ENCODE peak calls at places on chromosomes 1 and 21, in eight cellular contexts. One of them, this sample, is unnamed.

GRCh38 chr1:151800830-151801229 is 4.4 kb downstream of the LINGO4 start:
- DNase-seq in NCI-H2081 treated with DMSO at 0.1 percent for 48 hours: no peak
- DNase-seq in GM23248: no peak
- DNase-seq in stimulated activated CD4-positive, alpha-beta T cell treated with anti-CD3 and anti-CD28 coated beads, TNF-alpha, amount 100 ng/mL, for 4 hours: no peak
- DNase-seq in germinal center: no peak
- DNase-seq in glutamatergic neuron: no peak
- DNase-seq in heart left ventricle: no peak
- DNase-seq in smooth muscle cell of the brain vasculature: no peak
- DNase-seq in this sample: no peak

GRCh38 chr1:229420765-229421164 is 13.1 kb downstream of the ACTA1 start:
- DNase-seq in NCI-H2081 treated with DMSO at 0.1 percent for 48 hours: no peak
- DNase-seq in GM23248: no peak
- DNase-seq in stimulated activated CD4-positive, alpha-beta T cell treated with anti-CD3 and anti-CD28 coated beads, TNF-alpha, amount 100 ng/mL, for 4 hours: no peak
- DNase-seq in germinal center: no peak
- DNase-seq in glutamatergic neuron: no peak
- DNase-seq in heart left ventricle: no peak
- DNase-seq in smooth muscle cell of the brain vasculature: no peak
- DNase-seq in this sample: peak

GRCh38 chr1:69058454-69058853 is 509.3 kb upstream of the LRRC7 start:
- DNase-seq in NCI-H2081 treated with DMSO at 0.1 percent for 48 hours: no peak
- DNase-seq in GM23248: no peak
- DNase-seq in stimulated activated CD4-positive, alpha-beta T cell treated with anti-CD3 and anti-CD28 coated beads, TNF-alpha, amount 100 ng/mL, for 4 hours: no peak
- DNase-seq in germinal center: no peak
- DNase-seq in glutamatergic neuron: no peak
- DNase-seq in heart left ventricle: no peak
- DNase-seq in smooth muscle cell of the brain vasculature: no peak
- DNase-seq in this sample: no peak

GRCh38 chr1:161998811-161999210 is 24.9 kb downstream of the OLFML2B start:
- DNase-seq in NCI-H2081 treated with DMSO at 0.1 percent for 48 hours: no peak
- DNase-seq in GM23248: no peak
- DNase-seq in stimulated activated CD4-positive, alpha-beta T cell treated with anti-CD3 and anti-CD28 coated beads, TNF-alpha, amount 100 ng/mL, for 4 hours: no peak
- DNase-seq in germinal center: no peak
- DNase-seq in glutamatergic neuron: no peak
- DNase-seq in heart left ventricle: no peak
- DNase-seq in smooth muscle cell of the brain vasculature: no peak
- DNase-seq in this sample: no peak

GRCh38 chr1:33295450-33296081 is 25.3 kb downstream of the A3GALT2 start:
- DNase-seq in NCI-H2081 treated with DMSO at 0.1 percent for 48 hours: no peak
- DNase-seq in GM23248: peak
- DNase-seq in stimulated activated CD4-positive, alpha-beta T cell treated with anti-CD3 and anti-CD28 coated beads, TNF-alpha, amount 100 ng/mL, for 4 hours: peak
- DNase-seq in germinal center: peak
- DNase-seq in glutamatergic neuron: peak
- DNase-seq in heart left ventricle: peak
- DNase-seq in smooth muscle cell of the brain vasculature: peak
- DNase-seq in this sample: peak

GRCh38 chr1:68237040-68237439 is 4.7 kb upstream of the WLS start:
- DNase-seq in NCI-H2081 treated with DMSO at 0.1 percent for 48 hours: no peak
- DNase-seq in GM23248: no peak
- DNase-seq in stimulated activated CD4-positive, alpha-beta T cell treated with anti-CD3 and anti-CD28 coated beads, TNF-alpha, amount 100 ng/mL, for 4 hours: no peak
- DNase-seq in germinal center: no peak
- DNase-seq in glutamatergic neuron: no peak
- DNase-seq in heart left ventricle: no peak
- DNase-seq in smooth muscle cell of the brain vasculature: no peak
- DNase-seq in this sample: no peak

GRCh38 chr1:198086051-198086745 is 70.6 kb upstream of the NEK7 start:
- DNase-seq in NCI-H2081 treated with DMSO at 0.1 percent for 48 hours: no peak
- DNase-seq in GM23248: no peak
- DNase-seq in stimulated activated CD4-positive, alpha-beta T cell treated with anti-CD3 and anti-CD28 coated beads, TNF-alpha, amount 100 ng/mL, for 4 hours: no peak
- DNase-seq in germinal center: no peak
- DNase-seq in glutamatergic neuron: no peak
- DNase-seq in heart left ventricle: no peak
- DNase-seq in smooth muscle cell of the brain vasculature: no peak
- DNase-seq in this sample: no peak

GRCh38 chr1:185719021-185719420 is 15.2 kb upstream of the HMCN1 start:
- DNase-seq in NCI-H2081 treated with DMSO at 0.1 percent for 48 hours: no peak
- DNase-seq in GM23248: peak
- DNase-seq in stimulated activated CD4-positive, alpha-beta T cell treated with anti-CD3 and anti-CD28 coated beads, TNF-alpha, amount 100 ng/mL, for 4 hours: no peak
- DNase-seq in germinal center: no peak
- DNase-seq in glutamatergic neuron: peak
- DNase-seq in heart left ventricle: peak
- DNase-seq in smooth muscle cell of the brain vasculature: peak
- DNase-seq in this sample: no peak

GRCh38 chr1:12810691-12811408 is 19.7 kb downstream of the PRAMEF1 start:
- DNase-seq in NCI-H2081 treated with DMSO at 0.1 percent for 48 hours: no peak
- DNase-seq in GM23248: peak
- DNase-seq in stimulated activated CD4-positive, alpha-beta T cell treated with anti-CD3 and anti-CD28 coated beads, TNF-alpha, amount 100 ng/mL, for 4 hours: no peak
- DNase-seq in germinal center: no peak
- DNase-seq in glutamatergic neuron: no peak
- DNase-seq in heart left ventricle: no peak
- DNase-seq in smooth muscle cell of the brain vasculature: no peak
- DNase-seq in this sample: no peak

GRCh38 chr1:65147424-65148177 is 402 bp upstream of the AK4 start:
- DNase-seq in NCI-H2081 treated with DMSO at 0.1 percent for 48 hours: no peak
- DNase-seq in GM23248: peak
- DNase-seq in stimulated activated CD4-positive, alpha-beta T cell treated with anti-CD3 and anti-CD28 coated beads, TNF-alpha, amount 100 ng/mL, for 4 hours: no peak
- DNase-seq in germinal center: peak
- DNase-seq in glutamatergic neuron: peak
- DNase-seq in heart left ventricle: peak
- DNase-seq in smooth muscle cell of the brain vasculature: no peak
- DNase-seq in this sample: peak

GRCh38 chr1:195745170-195746009 is 862.9 kb downstream of the KCNT2 start:
- DNase-seq in NCI-H2081 treated with DMSO at 0.1 percent for 48 hours: peak
- DNase-seq in GM23248: peak
- DNase-seq in stimulated activated CD4-positive, alpha-beta T cell treated with anti-CD3 and anti-CD28 coated beads, TNF-alpha, amount 100 ng/mL, for 4 hours: no peak
- DNase-seq in germinal center: no peak
- DNase-seq in glutamatergic neuron: no peak
- DNase-seq in heart left ventricle: no peak
- DNase-seq in smooth muscle cell of the brain vasculature: no peak
- DNase-seq in this sample: peak

GRCh38 chr21:41975391-41976272 is 21.8 kb upstream of the C2CD2 start:
- DNase-seq in NCI-H2081 treated with DMSO at 0.1 percent for 48 hours: no peak
- DNase-seq in GM23248: peak
- DNase-seq in stimulated activated CD4-positive, alpha-beta T cell treated with anti-CD3 and anti-CD28 coated beads, TNF-alpha, amount 100 ng/mL, for 4 hours: no peak
- DNase-seq in germinal center: no peak
- DNase-seq in glutamatergic neuron: no peak
- DNase-seq in heart left ventricle: no peak
- DNase-seq in smooth muscle cell of the brain vasculature: no peak
- DNase-seq in this sample: no peak

GRCh38 chr1:204975568-204976235 is 67.3 kb upstream of the CNTN2 start:
- DNase-seq in NCI-H2081 treated with DMSO at 0.1 percent for 48 hours: no peak
- DNase-seq in GM23248: peak
- DNase-seq in stimulated activated CD4-positive, alpha-beta T cell treated with anti-CD3 and anti-CD28 coated beads, TNF-alpha, amount 100 ng/mL, for 4 hours: peak
- DNase-seq in germinal center: peak
- DNase-seq in glutamatergic neuron: peak
- DNase-seq in heart left ventricle: no peak
- DNase-seq in smooth muscle cell of the brain vasculature: peak
- DNase-seq in this sample: no peak

GRCh38 chr1:205610036-205610435 is 21.8 kb downstream of the ELK4 start:
- DNase-seq in NCI-H2081 treated with DMSO at 0.1 percent for 48 hours: no peak
- DNase-seq in GM23248: peak
- DNase-seq in stimulated activated CD4-positive, alpha-beta T cell treated with anti-CD3 and anti-CD28 coated beads, TNF-alpha, amount 100 ng/mL, for 4 hours: no peak
- DNase-seq in germinal center: no peak
- DNase-seq in glutamatergic neuron: no peak
- DNase-seq in heart left ventricle: no peak
- DNase-seq in smooth muscle cell of the brain vasculature: no peak
- DNase-seq in this sample: no peak

GRCh38 chr1:12433323-12434053 is 184.5 kb downstream of the DHRS3 start:
- DNase-seq in NCI-H2081 treated with DMSO at 0.1 percent for 48 hours: no peak
- DNase-seq in GM23248: no peak
- DNase-seq in stimulated activated CD4-positive, alpha-beta T cell treated with anti-CD3 and anti-CD28 coated beads, TNF-alpha, amount 100 ng/mL, for 4 hours: no peak
- DNase-seq in germinal center: no peak
- DNase-seq in glutamatergic neuron: peak
- DNase-seq in heart left ventricle: peak
- DNase-seq in smooth muscle cell of the brain vasculature: peak
- DNase-seq in this sample: no peak

GRCh38 chr1:171965802-171966201 is 124.5 kb downstream of the DNM3 start:
- DNase-seq in NCI-H2081 treated with DMSO at 0.1 percent for 48 hours: no peak
- DNase-seq in GM23248: peak
- DNase-seq in stimulated activated CD4-positive, alpha-beta T cell treated with anti-CD3 and anti-CD28 coated beads, TNF-alpha, amount 100 ng/mL, for 4 hours: no peak
- DNase-seq in germinal center: no peak
- DNase-seq in glutamatergic neuron: no peak
- DNase-seq in heart left ventricle: no peak
- DNase-seq in smooth muscle cell of the brain vasculature: no peak
- DNase-seq in this sample: no peak

GRCh38 chr1:204435246-204435885 is 23.7 kb upstream of the PPP1R15B start:
- DNase-seq in NCI-H2081 treated with DMSO at 0.1 percent for 48 hours: no peak
- DNase-seq in GM23248: peak
- DNase-seq in stimulated activated CD4-positive, alpha-beta T cell treated with anti-CD3 and anti-CD28 coated beads, TNF-alpha, amount 100 ng/mL, for 4 hours: no peak
- DNase-seq in germinal center: no peak
- DNase-seq in glutamatergic neuron: no peak
- DNase-seq in heart left ventricle: no peak
- DNase-seq in smooth muscle cell of the brain vasculature: no peak
- DNase-seq in this sample: no peak

GRCh38 chr1:200802865-200803512 is 64.3 kb downstream of the CAMSAP2 start:
- DNase-seq in NCI-H2081 treated with DMSO at 0.1 percent for 48 hours: peak
- DNase-seq in GM23248: peak
- DNase-seq in stimulated activated CD4-positive, alpha-beta T cell treated with anti-CD3 and anti-CD28 coated beads, TNF-alpha, amount 100 ng/mL, for 4 hours: peak
- DNase-seq in germinal center: peak
- DNase-seq in glutamatergic neuron: peak
- DNase-seq in heart left ventricle: peak
- DNase-seq in smooth muscle cell of the brain vasculature: peak
- DNase-seq in this sample: peak

GRCh38 chr1:8026153-8026975 is at the start of gene ERRFI1:
- DNase-seq in NCI-H2081 treated with DMSO at 0.1 percent for 48 hours: peak
- DNase-seq in GM23248: peak
- DNase-seq in stimulated activated CD4-positive, alpha-beta T cell treated with anti-CD3 and anti-CD28 coated beads, TNF-alpha, amount 100 ng/mL, for 4 hours: peak
- DNase-seq in germinal center: peak
- DNase-seq in glutamatergic neuron: peak
- DNase-seq in heart left ventricle: peak
- DNase-seq in smooth muscle cell of the brain vasculature: peak
- DNase-seq in this sample: peak

GRCh38 chr21:45794040-45794439 is 150.5 kb downstream of the PCBP3 start:
- DNase-seq in NCI-H2081 treated with DMSO at 0.1 percent for 48 hours: no peak
- DNase-seq in GM23248: no peak
- DNase-seq in stimulated activated CD4-positive, alpha-beta T cell treated with anti-CD3 and anti-CD28 coated beads, TNF-alpha, amount 100 ng/mL, for 4 hours: no peak
- DNase-seq in germinal center: no peak
- DNase-seq in glutamatergic neuron: no peak
- DNase-seq in heart left ventricle: no peak
- DNase-seq in smooth muscle cell of the brain vasculature: no peak
- DNase-seq in this sample: no peak

GRCh38 chr21:32377506-32377905 is 15.3 kb downstream of the URB1 start:
- DNase-seq in NCI-H2081 treated with DMSO at 0.1 percent for 48 hours: no peak
- DNase-seq in GM23248: no peak
- DNase-seq in stimulated activated CD4-positive, alpha-beta T cell treated with anti-CD3 and anti-CD28 coated beads, TNF-alpha, amount 100 ng/mL, for 4 hours: no peak
- DNase-seq in germinal center: no peak
- DNase-seq in glutamatergic neuron: no peak
- DNase-seq in heart left ventricle: no peak
- DNase-seq in smooth muscle cell of the brain vasculature: no peak
- DNase-seq in this sample: no peak

GRCh38 chr1:96872757-96873156 is 151.2 kb downstream of the PTBP2 start:
- DNase-seq in NCI-H2081 treated with DMSO at 0.1 percent for 48 hours: no peak
- DNase-seq in GM23248: no peak
- DNase-seq in stimulated activated CD4-positive, alpha-beta T cell treated with anti-CD3 and anti-CD28 coated beads, TNF-alpha, amount 100 ng/mL, for 4 hours: no peak
- DNase-seq in germinal center: no peak
- DNase-seq in glutamatergic neuron: no peak
- DNase-seq in heart left ventricle: no peak
- DNase-seq in smooth muscle cell of the brain vasculature: no peak
- DNase-seq in this sample: no peak

GRCh38 chr1:23438545-23438944 is 14.0 kb upstream of the TCEA3 start:
- DNase-seq in NCI-H2081 treated with DMSO at 0.1 percent for 48 hours: no peak
- DNase-seq in GM23248: no peak
- DNase-seq in stimulated activated CD4-positive, alpha-beta T cell treated with anti-CD3 and anti-CD28 coated beads, TNF-alpha, amount 100 ng/mL, for 4 hours: no peak
- DNase-seq in germinal center: no peak
- DNase-seq in glutamatergic neuron: no peak
- DNase-seq in heart left ventricle: no peak
- DNase-seq in smooth muscle cell of the brain vasculature: no peak
- DNase-seq in this sample: no peak

GRCh38 chr1:51636765-51637522 is 20.1 kb downstream of the OSBPL9 start:
- DNase-seq in NCI-H2081 treated with DMSO at 0.1 percent for 48 hours: no peak
- DNase-seq in GM23248: peak
- DNase-seq in stimulated activated CD4-positive, alpha-beta T cell treated with anti-CD3 and anti-CD28 coated beads, TNF-alpha, amount 100 ng/mL, for 4 hours: no peak
- DNase-seq in germinal center: no peak
- DNase-seq in glutamatergic neuron: no peak
- DNase-seq in heart left ventricle: peak
- DNase-seq in smooth muscle cell of the brain vasculature: no peak
- DNase-seq in this sample: no peak

GRCh38 chr1:44515416-44515815 is 110.4 kb downstream of the RNF220 start:
- DNase-seq in NCI-H2081 treated with DMSO at 0.1 percent for 48 hours: no peak
- DNase-seq in GM23248: peak
- DNase-seq in stimulated activated CD4-positive, alpha-beta T cell treated with anti-CD3 and anti-CD28 coated beads, TNF-alpha, amount 100 ng/mL, for 4 hours: no peak
- DNase-seq in germinal center: no peak
- DNase-seq in glutamatergic neuron: no peak
- DNase-seq in heart left ventricle: no peak
- DNase-seq in smooth muscle cell of the brain vasculature: no peak
- DNase-seq in this sample: no peak

GRCh38 chr1:154797175-154797574 is 72.9 kb downstream of the KCNN3 start:
- DNase-seq in NCI-H2081 treated with DMSO at 0.1 percent for 48 hours: no peak
- DNase-seq in GM23248: no peak
- DNase-seq in stimulated activated CD4-positive, alpha-beta T cell treated with anti-CD3 and anti-CD28 coated beads, TNF-alpha, amount 100 ng/mL, for 4 hours: no peak
- DNase-seq in germinal center: no peak
- DNase-seq in glutamatergic neuron: no peak
- DNase-seq in heart left ventricle: no peak
- DNase-seq in smooth muscle cell of the brain vasculature: no peak
- DNase-seq in this sample: no peak

GRCh38 chr1:91005285-91005684 is 16.6 kb downstream of the ZNF644 start:
- DNase-seq in NCI-H2081 treated with DMSO at 0.1 percent for 48 hours: no peak
- DNase-seq in GM23248: no peak
- DNase-seq in stimulated activated CD4-positive, alpha-beta T cell treated with anti-CD3 and anti-CD28 coated beads, TNF-alpha, amount 100 ng/mL, for 4 hours: no peak
- DNase-seq in germinal center: no peak
- DNase-seq in glutamatergic neuron: no peak
- DNase-seq in heart left ventricle: no peak
- DNase-seq in smooth muscle cell of the brain vasculature: no peak
- DNase-seq in this sample: no peak

GRCh38 chr1:29121951-29122661 is 1.6 kb downstream of the TMEM200B start:
- DNase-seq in NCI-H2081 treated with DMSO at 0.1 percent for 48 hours: no peak
- DNase-seq in GM23248: peak
- DNase-seq in stimulated activated CD4-positive, alpha-beta T cell treated with anti-CD3 and anti-CD28 coated beads, TNF-alpha, amount 100 ng/mL, for 4 hours: peak
- DNase-seq in germinal center: no peak
- DNase-seq in glutamatergic neuron: peak
- DNase-seq in heart left ventricle: peak
- DNase-seq in smooth muscle cell of the brain vasculature: no peak
- DNase-seq in this sample: no peak

GRCh38 chr21:25963186-25963585 is 207.4 kb downstream of the APP start:
- DNase-seq in NCI-H2081 treated with DMSO at 0.1 percent for 48 hours: no peak
- DNase-seq in GM23248: peak
- DNase-seq in stimulated activated CD4-positive, alpha-beta T cell treated with anti-CD3 and anti-CD28 coated beads, TNF-alpha, amount 100 ng/mL, for 4 hours: no peak
- DNase-seq in germinal center: no peak
- DNase-seq in glutamatergic neuron: no peak
- DNase-seq in heart left ventricle: no peak
- DNase-seq in smooth muscle cell of the brain vasculature: no peak
- DNase-seq in this sample: no peak

GRCh38 chr1:113242481-113242880 is 147.8 kb upstream of the MAGI3 start:
- DNase-seq in NCI-H2081 treated with DMSO at 0.1 percent for 48 hours: no peak
- DNase-seq in GM23248: no peak
- DNase-seq in stimulated activated CD4-positive, alpha-beta T cell treated with anti-CD3 and anti-CD28 coated beads, TNF-alpha, amount 100 ng/mL, for 4 hours: no peak
- DNase-seq in germinal center: no peak
- DNase-seq in glutamatergic neuron: no peak
- DNase-seq in heart left ventricle: no peak
- DNase-seq in smooth muscle cell of the brain vasculature: no peak
- DNase-seq in this sample: no peak

GRCh38 chr1:198121058-198121829 is 35.6 kb upstream of the NEK7 start:
- DNase-seq in NCI-H2081 treated with DMSO at 0.1 percent for 48 hours: no peak
- DNase-seq in GM23248: peak
- DNase-seq in stimulated activated CD4-positive, alpha-beta T cell treated with anti-CD3 and anti-CD28 coated beads, TNF-alpha, amount 100 ng/mL, for 4 hours: no peak
- DNase-seq in germinal center: no peak
- DNase-seq in glutamatergic neuron: no peak
- DNase-seq in heart left ventricle: peak
- DNase-seq in smooth muscle cell of the brain vasculature: no peak
- DNase-seq in this sample: no peak